ENCODE peak calls at places on chromosomes 12 and 14, in four cellular contexts. One of them, this sample, is unnamed.
A peak's percentile ranks its signal among the peaks of the same experiment; 100 is the strongest.

GRCh38 chr12:107610030-107610859 is 75.4 kb upstream of the PWP1 start:
- DNase-seq in HFF-Myc: no peak
- DNase-seq in T-helper 22 cell: no peak
- DNase-seq in NCI-H1436: peak; percentile 7
- DNase-seq in this sample: no peak

GRCh38 chr14:38254565-38255407 is 1.1 kb downstream of the CLEC14A start:
- DNase-seq in NCI-H1436: no peak
- DNase-seq in HFF-Myc: no peak
- DNase-seq in T-helper 22 cell: no peak
- DNase-seq in this sample: no peak

GRCh38 chr12:125081427-125081826 is 16.2 kb downstream of the AACS start:
- DNase-seq in T-helper 22 cell: no peak
- DNase-seq in HFF-Myc: no peak
- DNase-seq in NCI-H1436: peak; percentile 92
- DNase-seq in this sample: no peak

GRCh38 chr12:24396266-24396665 is 446.8 kb upstream of the SOX5 start:
- DNase-seq in HFF-Myc: no peak
- DNase-seq in NCI-H1436: no peak
- DNase-seq in T-helper 22 cell: no peak
- DNase-seq in this sample: no peak

GRCh38 chr12:124123432-124124015 is 150.5 kb downstream of the ZNF664 start:
- DNase-seq in T-helper 22 cell: no peak
- DNase-seq in HFF-Myc: no peak
- DNase-seq in NCI-H1436: no peak
- DNase-seq in this sample: no peak

GRCh38 chr12:43578782-43579181 is 26.8 kb upstream of the ADAMTS20 start:
- DNase-seq in T-helper 22 cell: no peak
- DNase-seq in HFF-Myc: no peak
- DNase-seq in NCI-H1436: no peak
- DNase-seq in this sample: no peak

GRCh38 chr14:81062816-81063215 is 107.4 kb downstream of the TSHR start:
- DNase-seq in T-helper 22 cell: no peak
- DNase-seq in NCI-H1436: no peak
- DNase-seq in HFF-Myc: no peak
- DNase-seq in this sample: no peak

GRCh38 chr12:113116875-113117274 is 18.7 kb downstream of the RASAL1 start:
- DNase-seq in NCI-H1436: peak; percentile 5
- DNase-seq in HFF-Myc: no peak
- DNase-seq in T-helper 22 cell: no peak
- DNase-seq in this sample: no peak

GRCh38 chr14:81386379-81386778 is 13.7 kb downstream of the STON2 start:
- DNase-seq in NCI-H1436: peak; percentile 25
- DNase-seq in T-helper 22 cell: no peak
- DNase-seq in HFF-Myc: no peak
- DNase-seq in this sample: no peak

GRCh38 chr12:116121453-116121871 is 156.0 kb downstream of the MED13L start:
- DNase-seq in NCI-H1436: no peak
- DNase-seq in T-helper 22 cell: no peak
- DNase-seq in HFF-Myc: no peak
- DNase-seq in this sample: no peak

GRCh38 chr14:76974365-76974764 is 54.1 kb downstream of the IRF2BPL start:
- DNase-seq in HFF-Myc: no peak
- DNase-seq in NCI-H1436: no peak
- DNase-seq in T-helper 22 cell: no peak
- DNase-seq in this sample: no peak

GRCh38 chr14:95248422-95248821 is 71.3 kb downstream of the CLMN start:
- DNase-seq in T-helper 22 cell: no peak
- DNase-seq in NCI-H1436: no peak
- DNase-seq in HFF-Myc: no peak
- DNase-seq in this sample: no peak

GRCh38 chr12:122505419-122506051 is 4.8 kb upstream of the ZCCHC8 start:
- DNase-seq in T-helper 22 cell: no peak
- DNase-seq in HFF-Myc: no peak
- DNase-seq in NCI-H1436: no peak
- DNase-seq in this sample: no peak

GRCh38 chr14:90382491-90383125 is 14.2 kb upstream of the CALM1 start:
- DNase-seq in T-helper 22 cell: peak; percentile 38
- DNase-seq in NCI-H1436: peak; percentile 32
- DNase-seq in HFF-Myc: no peak
- DNase-seq in this sample: peak; percentile 79